ENCODE peak calls at places on chromosomes 12 and 14, in four cellular contexts. R is upper lobe of left lung, A is cardiac muscle cell, F is ascending aorta. J is an unnamed sample.

GRCh38 chr12:124915249-124916236 is 1.1 kb upstream of the UBC start:
- DNase-seq in R (no peak), A (peak; percentile 38), F (peak; percentile 79), J (no peak)

GRCh38 chr14:77002889-77003288 is 25.6 kb downstream of the IRF2BPL start:
- DNase-seq in R (no peak), F (no peak), A (no peak), J (no peak)

GRCh38 chr12:123344086-123344485 is 20.6 kb downstream of the SBNO1 start:
- DNase-seq in F (no peak), A (no peak), R (no peak), J (no peak)

GRCh38 chr14:104868811-104869572 is 3.9 kb downstream of the CEP170B start:
- DNase-seq in F (no peak), R (peak; percentile 73), A (no peak), J (no peak)

GRCh38 chr14:22218729-22219128 is 370.3 kb downstream of the DAD1 start:
- DNase-seq in A (no peak), F (no peak), R (no peak), J (no peak)

GRCh38 chr14:102171173-102172020 is 31.7 kb downstream of the WDR20 start:
- DNase-seq in R (no peak), F (no peak), A (no peak), J (no peak)

GRCh38 chr14:91063119-91063518 is 2.7 kb upstream of the RPS6KA5 start:
- DNase-seq in R (no peak), A (peak; percentile 6), F (no peak), J (no peak)

GRCh38 chr14:53493895-53494294 is 340.8 kb upstream of the DDHD1 start:
- DNase-seq in F (no peak), R (no peak), A (no peak), J (no peak)

GRCh38 chr14:94462219-94462551 is 9.6 kb upstream of the SERPINA11 start:
- DNase-seq in R (no peak), A (no peak), F (no peak), J (no peak)

GRCh38 chr12:62802981-62803380 is 132.0 kb downstream of the PPM1H start:
- DNase-seq in R (no peak), F (no peak), A (no peak), J (no peak)

GRCh38 chr12:121060149-121061001 is 21.3 kb upstream of the OASL start:
- DNase-seq in F (no peak), A (peak; percentile 59), R (peak; percentile 24), J (peak; percentile 26)

GRCh38 chr12:116397148-116397547 is 119.7 kb upstream of the MED13L start:
- DNase-seq in R (no peak), F (no peak), A (peak; percentile 62), J (no peak)

GRCh38 chr14:104266643-104267575 is 128.5 kb downstream of the KIF26A start:
- DNase-seq in A (no peak), R (no peak), F (peak; percentile 41), J (peak; percentile 0)

GRCh38 chr14:75291331-75291730 is 12.7 kb downstream of the FOS start:
- DNase-seq in F (peak; percentile 46), A (no peak), R (no peak), J (no peak)

GRCh38 chr12:132729541-132730320 is 19.1 kb downstream of the PGAM5 start:
- DNase-seq in F (no peak), A (no peak), R (no peak), J (no peak)

GRCh38 chr12:119710941-119711551 is 43.1 kb downstream of the PRKAB1 start:
- DNase-seq in A (no peak), F (peak; percentile 13), R (no peak), J (no peak)

GRCh38 chr14:62168564-62169155 is 406.4 kb downstream of the SNAPC1 start:
- DNase-seq in F (no peak), A (no peak), R (no peak), J (no peak)

GRCh38 chr12:31558521-31558920 is 32.4 kb downstream of the DENND5B start:
- DNase-seq in F (no peak), A (no peak), R (no peak), J (no peak)

GRCh38 chr12:22283006-22283506 is 51.5 kb downstream of the ST8SIA1 start:
- DNase-seq in R (no peak), A (peak; percentile 89), F (no peak), J (no peak)

GRCh38 chr14:105929327-105930081 is 403.1 kb downstream of the TMEM121 start:
- DNase-seq in R (peak; percentile 65), A (no peak), F (peak; percentile 52), J (no peak)

GRCh38 chr12:102638777-102639176 is 158.4 kb upstream of the IGF1 start:
- DNase-seq in A (peak; percentile 20), R (no peak), F (no peak), J (no peak)

GRCh38 chr12:113388351-113388750 is 15.3 kb downstream of the SDS start:
- DNase-seq in F (no peak), R (peak; percentile 67), A (no peak), J (no peak)

GRCh38 chr12:113361574-113362370 is 3.4 kb downstream of the PLBD2 start:
- DNase-seq in A (peak; percentile 3), F (no peak), R (no peak), J (no peak)

GRCh38 chr12:27025116-27025515 is 2.8 kb downstream of the MED21 start:
- DNase-seq in A (no peak), F (no peak), R (no peak), J (no peak)

GRCh38 chr12:7190268-7191055 is 976 bp downstream of the PEX5 start:
- DNase-seq in A (peak; percentile 21), F (peak; percentile 70), R (peak; percentile 80), J (peak; percentile 25)

GRCh38 chr12:68911197-68911718 is 21.7 kb downstream of the CPM start:
- DNase-seq in A (no peak), R (no peak), F (no peak), J (no peak)

GRCh38 chr12:68910128-68910527 is 22.8 kb downstream of the CPM start:
- DNase-seq in R (no peak), F (no peak), A (peak; percentile 47), J (no peak)

GRCh38 chr12:68915055-68915454 is 17.9 kb downstream of the CPM start:
- DNase-seq in A (peak; percentile 88), F (no peak), R (no peak), J (no peak)

GRCh38 chr12:68913682-68914081 is 19.3 kb downstream of the CPM start:
- DNase-seq in F (no peak), A (peak; percentile 77), R (no peak), J (no peak)

DNA sequence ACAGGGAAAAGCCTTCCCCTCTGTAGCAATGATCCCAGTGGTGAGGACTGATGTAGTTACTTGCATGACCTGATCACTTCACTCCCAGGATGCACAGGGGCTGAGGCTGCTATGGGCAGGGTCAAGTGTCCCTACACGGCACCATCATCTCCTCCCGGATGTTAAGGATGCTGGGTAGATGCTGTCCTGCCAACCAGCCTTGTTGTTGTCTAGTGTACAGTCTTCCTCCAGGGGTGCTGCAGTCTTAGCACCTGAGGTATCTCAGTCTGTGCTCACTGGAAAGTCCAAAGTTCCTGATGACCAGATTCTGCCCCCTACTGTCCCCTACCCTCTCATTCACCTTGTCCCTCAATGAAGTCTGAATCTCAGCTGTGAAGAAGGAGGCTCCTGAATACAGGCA is 20.1 kb downstream of the CPM start:
- DNase-seq in A (no peak), F (no peak), R (no peak), J (no peak)
- TF ChIP-seq CTCF in A (no peak), F (no peak), R (no peak), J (no peak)

DNA sequence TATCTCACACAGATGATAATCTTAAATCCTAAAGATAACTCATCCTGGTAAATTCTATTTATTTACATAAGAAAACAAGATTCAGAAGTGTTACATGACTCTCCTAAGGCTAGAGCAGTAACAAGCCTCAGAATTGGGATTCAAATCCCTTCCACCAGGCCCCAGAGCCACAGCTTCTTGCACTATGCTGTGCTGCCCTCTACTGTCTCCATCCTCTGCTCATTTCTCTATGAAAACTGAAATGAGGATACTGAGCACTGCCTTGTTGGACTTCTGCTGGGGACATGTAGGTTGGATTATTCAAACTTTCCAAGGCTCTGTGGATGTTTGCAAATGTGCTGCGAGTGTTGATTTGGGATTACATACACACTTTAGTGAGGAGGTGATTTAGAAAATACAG is 23.5 kb upstream of the C12orf50 start:
- DNase-seq in A (peak; percentile 66), F (no peak), R (no peak), J (no peak)
- TF ChIP-seq CTCF in A (peak; percentile 56), F (peak; percentile 29), R (no peak), J (no peak)

DNA sequence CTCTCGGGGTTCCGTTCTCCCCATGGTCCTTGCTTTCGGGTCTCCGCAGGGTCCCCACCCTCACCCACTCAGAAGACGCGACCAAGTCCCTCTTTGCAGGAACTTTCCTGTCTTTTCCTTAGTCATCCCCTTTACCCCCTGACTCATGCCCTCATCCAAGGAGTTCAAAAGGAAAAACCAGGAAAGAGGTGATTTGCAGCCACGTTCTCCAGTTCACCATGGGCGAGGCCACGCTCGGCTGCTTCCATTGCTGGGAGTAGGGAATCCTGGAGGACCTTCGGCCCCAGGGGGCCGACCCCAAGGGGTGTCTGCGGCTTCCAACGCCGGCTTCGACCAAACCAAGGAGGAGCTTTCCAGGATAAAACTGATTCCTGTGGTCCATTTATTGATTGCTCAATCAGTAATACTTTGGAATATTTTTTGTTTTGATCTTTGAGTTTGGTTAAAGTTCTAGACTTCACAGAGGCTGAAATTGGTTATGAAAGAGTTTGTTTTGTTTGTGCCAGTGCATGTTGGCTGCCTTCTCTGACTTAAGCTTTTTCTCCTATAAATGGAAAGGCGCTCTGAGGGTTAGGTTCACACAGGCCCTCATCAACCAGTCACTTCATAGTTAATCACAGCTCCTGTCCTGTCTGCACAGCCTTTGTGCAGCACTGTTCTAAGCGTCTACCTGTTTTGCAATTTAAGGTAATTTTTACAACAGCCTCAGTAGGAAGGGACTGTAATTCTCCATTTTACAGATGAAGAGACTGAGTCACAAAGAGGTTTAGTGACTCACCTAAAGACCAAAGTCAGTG is 827 bp downstream of the ALDH2 start:
- DNase-seq in F (no peak), A (peak; percentile 35), R (no peak), J (no peak)
- TF ChIP-seq CTCF in F (no peak), A (no peak), R (no peak), J (no peak)

GRCh38 chr12:49019435-49020317 is 1.1 kb upstream of the PRKAG1 start:
- DNase-seq in A (peak; percentile 50), F (no peak), R (no peak), J (no peak)

GRCh38 chr12:49017764-49018281 is 753 bp downstream of the PRKAG1 start:
- DNase-seq in R (no peak), F (no peak), A (peak; percentile 70), J (no peak)

GRCh38 chr12:49020441-49020840 is 1.9 kb upstream of the PRKAG1 start:
- DNase-seq in R (no peak), A (no peak), F (no peak), J (no peak)

GRCh38 chr12:49019120-49019430 is 499 bp upstream of the PRKAG1 start:
- DNase-seq in R (no peak), F (no peak), A (no peak), J (no peak)

DNA sequence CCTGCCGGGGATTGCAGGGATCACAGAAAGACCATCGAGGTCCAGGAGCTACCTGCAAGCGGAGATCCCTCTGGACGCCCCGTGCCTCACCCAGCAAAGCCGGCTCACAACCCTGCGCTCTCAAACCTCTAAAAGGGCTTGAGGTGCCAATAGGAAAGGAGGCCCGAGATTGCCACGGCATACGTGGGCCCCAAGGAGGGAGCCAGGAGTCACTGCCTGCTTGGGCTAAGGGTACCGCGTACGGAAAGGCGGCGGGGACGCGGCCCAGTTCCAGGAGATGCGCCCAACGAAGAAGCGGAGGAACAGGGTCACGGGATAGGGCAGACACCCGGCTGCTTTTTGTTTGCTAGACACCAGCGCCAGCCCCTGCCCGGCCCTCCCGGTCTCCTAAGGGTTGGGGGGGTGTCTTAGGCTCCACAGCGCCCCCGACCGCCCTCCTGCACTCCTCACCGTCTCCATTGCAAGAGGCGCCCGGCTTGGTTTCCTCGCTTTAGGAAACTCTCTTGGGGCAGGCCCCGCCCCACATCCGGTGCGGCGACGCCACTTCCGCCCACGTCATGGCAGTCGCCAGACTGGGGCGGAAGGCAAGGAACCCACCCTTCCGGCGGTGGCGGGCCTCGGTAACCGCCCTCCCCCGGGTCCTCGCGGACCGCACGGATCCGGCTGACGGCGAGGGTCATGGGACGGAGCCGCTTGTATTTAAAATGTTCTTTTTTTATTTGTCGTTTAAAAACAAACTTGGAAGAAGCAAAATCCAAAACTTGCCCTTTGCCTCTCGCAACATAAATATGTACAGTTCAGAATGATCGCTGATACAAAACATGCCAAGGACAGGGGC is at the start of gene PRKAG1:
- DNase-seq in R (peak; percentile 99), A (peak; percentile 99), F (peak; percentile 98), J (peak; percentile 97)
- TF ChIP-seq CTCF in R (peak; percentile 52), A (peak; percentile 60), F (peak; percentile 56), J (no peak)

J was measured in activated B cell treated with CpG ODN at 0.5 μM for 24 hours.